ENCODE peak calls at places on chromosomes 2 and 18, in eight cellular contexts. K is kidney epithelial cell; T is type B pancreatic cell; I is dorsolateral prefrontal cortex; Z is endothelial cell of umbilical vein; A is thyroid gland; B is CD4-positive, alpha-beta T cell; E is GM12865. N is an unnamed sample.

GRCh38 chr2:122886479-122887130 is 1131.2 kb downstream of the TSN start:
- DNase-seq in K (no peak), T (no peak), I (no peak), Z (no peak), A (no peak), B (no peak), E (no peak), N (no peak)

GRCh38 chr2:11955314-11955713 is 208.9 kb downstream of the LPIN1 start:
- DNase-seq in K (no peak), T (no peak), I (no peak), Z (no peak), A (no peak), B (no peak), E (no peak), N (no peak)

GRCh38 chr2:60998628-60999545 is 18.6 kb upstream of the PEX13 start:
- DNase-seq in K (no peak), T (no peak), I (no peak), Z (peak; percentile 70), A (no peak), B (no peak), E (peak; percentile 71), N (no peak)

GRCh38 chr2:9201185-9201891 is 5.3 kb upstream of the ASAP2 start:
- DNase-seq in K (no peak), T (no peak), I (no peak), Z (peak; percentile 67), A (no peak), B (no peak), E (no peak), N (no peak)

GRCh38 chr2:157055660-157056199 is 201.8 kb upstream of the GALNT5 start:
- DNase-seq in K (no peak), T (no peak), I (no peak), Z (peak; percentile 61), A (no peak), B (no peak), E (peak; percentile 12), N (no peak)

GRCh38 chr2:96260404-96261260 is 5.2 kb downstream of the TMEM127 start:
- DNase-seq in K (peak; percentile 74), T (no peak), I (no peak), Z (peak; percentile 94), A (peak; percentile 82), B (peak; percentile 16), E (peak; percentile 68), N (no peak)

GRCh38 chr18:7576685-7577084 is 9.6 kb downstream of the PTPRM start:
- DNase-seq in K (no peak), T (no peak), I (no peak), Z (no peak), A (no peak), B (no peak), E (no peak), N (no peak)

GRCh38 chr18:6785001-6785400 is 55.5 kb downstream of the ARHGAP28 start:
- DNase-seq in K (no peak), T (no peak), I (no peak), Z (no peak), A (no peak), B (no peak), E (no peak), N (no peak)

GRCh38 chr18:22933206-22933957 is at the start of gene RBBP8:
- DNase-seq in K (no peak), T (peak; percentile 91), I (peak; percentile 80), Z (peak; percentile 84), A (peak; percentile 84), B (peak; percentile 70), E (peak; percentile 91), N (no peak)

GRCh38 chr18:51621103-51621969 is 423.9 kb upstream of the MEX3C start:
- DNase-seq in K (peak; percentile 12), T (peak; percentile 79), I (peak; percentile 87), Z (peak; percentile 1), A (peak; percentile 62), B (no peak), E (peak; percentile 72), N (peak; percentile 27)

GRCh38 chr2:208542465-208543041 is 136.0 kb downstream of the PTH2R start:
- DNase-seq in K (peak; percentile 71), T (no peak), I (no peak), Z (no peak), A (no peak), B (no peak), E (no peak), N (no peak)

GRCh38 chr18:79772865-79773696 is 24.7 kb upstream of the KCNG2 start:
- DNase-seq in K (no peak), T (no peak), I (peak; percentile 9), Z (no peak), A (no peak), B (no peak), E (no peak), N (no peak)

GRCh38 chr18:27073404-27073830 is 111.7 kb downstream of the CHST9 start:
- DNase-seq in K (no peak), T (no peak), I (no peak), Z (no peak), A (no peak), B (no peak), E (peak; percentile 52), N (no peak)

GRCh38 chr2:85148190-85148589 is 15.0 kb downstream of the TCF7L1 start:
- DNase-seq in K (no peak), T (no peak), I (no peak), Z (no peak), A (no peak), B (no peak), E (no peak), N (no peak)

GRCh38 chr2:96933528-96933927 is 52.9 kb downstream of the FAM178B start:
- DNase-seq in K (no peak), T (no peak), I (no peak), Z (no peak), A (no peak), B (no peak), E (no peak), N (no peak)

GRCh38 chr2:238834982-238835381 is 12.9 kb upstream of the TWIST2 start:
- DNase-seq in K (no peak), T (peak; percentile 32), I (no peak), Z (no peak), A (no peak), B (no peak), E (no peak), N (no peak)

GRCh38 chr2:238838786-238839327 is 9.0 kb upstream of the TWIST2 start:
- DNase-seq in K (no peak), T (peak; percentile 34), I (no peak), Z (no peak), A (no peak), B (no peak), E (no peak), N (no peak)

GRCh38 chr2:238831177-238831576 is 16.7 kb upstream of the TWIST2 start:
- DNase-seq in K (no peak), T (no peak), I (no peak), Z (no peak), A (no peak), B (no peak), E (no peak), N (no peak)

GRCh38 chr2:238839428-238839827 is 8.5 kb upstream of the TWIST2 start:
- DNase-seq in K (no peak), T (no peak), I (no peak), Z (peak; percentile 12), A (no peak), B (no peak), E (no peak), N (no peak)

GRCh38 chr2:238835726-238836301 is 12.1 kb upstream of the TWIST2 start:
- DNase-seq in K (no peak), T (peak; percentile 58), I (no peak), Z (no peak), A (no peak), B (no peak), E (no peak), N (no peak)
- TF ChIP-seq CTCF in K (peak; percentile 3), T (peak; percentile 39), I (no peak), Z (no peak), A (no peak), B (no peak), E (peak; percentile 17), N (peak; percentile 32)

DNA sequence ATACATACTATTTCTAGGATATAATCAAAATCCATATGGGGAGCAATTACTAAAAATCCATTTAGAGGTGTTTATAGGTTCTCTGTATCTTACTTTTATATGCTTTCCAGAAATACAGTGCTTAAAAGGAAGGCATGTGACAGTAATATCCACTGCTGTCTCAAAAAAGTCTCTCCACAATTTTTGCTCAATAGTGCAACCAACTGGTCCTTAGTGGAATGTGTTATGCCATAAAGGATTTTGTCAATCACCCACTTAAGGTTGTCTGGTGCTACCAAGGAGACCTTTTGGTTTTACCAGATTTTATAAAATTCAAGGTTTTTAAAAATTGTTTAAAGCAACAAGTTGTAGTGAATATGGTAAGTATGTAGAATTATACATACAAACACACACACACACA is 328.5 kb upstream of the DSEL start:
- DNase-seq in K (no peak), T (no peak), I (no peak), Z (peak; percentile 2), A (no peak), B (no peak), E (no peak), N (no peak)
- TF ChIP-seq CTCF in K (peak; percentile 2), T (no peak), I (no peak), Z (no peak), A (no peak), B (no peak), E (no peak), N (no peak)

DNA sequence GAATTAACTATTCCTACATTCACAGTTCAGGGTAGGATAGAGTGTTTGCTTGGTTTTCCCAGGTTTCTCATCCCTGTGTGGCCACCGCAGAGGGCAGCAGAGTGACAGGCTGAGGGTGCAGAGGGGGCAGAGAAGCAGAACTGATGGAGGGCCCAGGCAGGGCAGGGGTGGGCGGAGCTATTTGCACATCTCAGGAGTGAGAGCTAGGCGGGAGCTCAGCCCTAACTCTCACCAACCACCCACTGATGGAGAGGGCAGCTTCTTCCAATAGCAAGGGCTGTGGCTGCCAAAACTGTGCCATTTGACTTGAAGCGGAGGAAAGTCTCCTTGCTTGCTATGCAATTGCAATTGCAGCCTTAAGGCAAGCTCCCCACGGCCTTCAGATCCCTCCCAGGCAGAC is 12.0 kb upstream of the DARS1 start:
- DNase-seq in K (no peak), T (no peak), I (peak; percentile 43), Z (no peak), A (peak; percentile 39), B (no peak), E (peak; percentile 32), N (no peak)
- TF ChIP-seq CTCF in K (peak; percentile 58), T (peak; percentile 63), I (peak; percentile 21), Z (no peak), A (no peak), B (no peak), E (no peak), N (peak; percentile 3)

DNA sequence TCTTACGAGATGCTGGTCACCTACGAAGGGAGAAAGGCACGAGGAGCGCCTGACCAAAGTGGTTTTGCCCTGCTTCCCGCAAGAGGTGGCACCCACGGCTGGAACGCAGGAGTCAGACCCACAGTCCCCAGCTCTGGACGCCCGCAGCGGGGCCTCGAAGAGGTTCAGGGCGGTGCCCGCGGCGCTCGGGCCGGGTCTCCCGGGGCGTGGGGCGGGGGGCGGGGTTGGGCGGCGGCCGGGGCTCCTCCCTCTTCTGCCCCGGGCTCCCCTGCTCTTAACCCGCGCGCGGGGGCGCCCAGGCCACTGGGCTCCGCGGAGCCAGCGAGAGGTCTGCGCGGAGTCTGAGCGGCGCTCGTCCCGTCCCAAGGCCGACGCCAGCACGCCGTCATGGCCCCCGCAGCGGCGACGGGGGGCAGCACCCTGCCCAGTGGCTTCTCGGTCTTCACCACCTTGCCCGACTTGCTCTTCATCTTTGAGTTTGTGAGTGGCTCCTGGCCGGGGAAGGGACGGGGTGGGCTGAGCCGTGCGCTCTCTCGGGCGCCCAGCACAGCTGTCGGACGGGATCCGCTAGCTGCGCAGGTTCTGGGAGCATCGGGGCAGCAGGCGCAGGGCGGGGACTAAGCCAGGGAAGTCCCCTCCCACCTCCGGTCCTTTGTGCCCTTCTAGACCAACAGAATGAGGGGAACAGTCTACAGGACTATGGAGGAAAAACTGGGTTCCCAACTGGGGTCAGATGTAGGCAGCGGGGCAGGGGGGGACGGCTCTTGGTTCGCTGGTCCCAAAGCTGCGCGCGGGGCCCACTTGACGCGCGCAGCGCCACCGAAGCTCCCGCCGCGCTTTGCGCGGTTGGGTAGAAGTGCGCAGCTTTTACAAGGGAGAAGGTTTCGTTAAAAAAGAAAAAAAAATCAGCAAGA is at the start of gene MAL:
- DNase-seq in K (no peak), T (no peak), I (peak; percentile 55), Z (no peak), A (peak; percentile 69), B (peak; percentile 67), E (peak; percentile 47), N (no peak)
- TF ChIP-seq CTCF in K (no peak), T (no peak), I (no peak), Z (no peak), A (no peak), B (no peak), E (no peak), N (no peak)